ENCODE peak calls at places on chromosomes 3 and 15, in four cellular contexts. E is K562, S is GM12878, B is HepG2. V is an unnamed sample.

GRCh38 chr3:24185738-24186384 is 240.8 kb downstream of the NR1D2 start:
- DNase-seq in B (peak), E (peak), S (no peak), V (peak)

GRCh38 chr3:141123677-141124410 is 72.7 kb downstream of the SPSB4 start:
- DNase-seq in B (no peak), S (no peak), E (no peak), V (no peak)

GRCh38 chr15:80154336-80154735 is 1.5 kb downstream of the FAH start:
- DNase-seq in B (peak), E (no peak), S (no peak), V (no peak)

GRCh38 chr3:113211370-113212154 is at the start of gene BOC:
- DNase-seq in S (no peak), B (no peak), E (no peak), V (no peak)

GRCh38 chr15:90087454-90088154 is 14.7 kb downstream of the IDH2 start:
- DNase-seq in E (peak), B (peak), S (no peak), V (no peak)

GRCh38 chr3:86923071-86923476 is 67.9 kb downstream of the VGLL3 start:
- DNase-seq in S (no peak), E (no peak), B (no peak), V (no peak)

GRCh38 chr3:140159646-140160045 is 224.7 kb downstream of the CLSTN2 start:
- DNase-seq in E (no peak), S (no peak), B (no peak), V (no peak)

GRCh38 chr3:50657407-50657806 is 17.3 kb upstream of the DOCK3 start:
- DNase-seq in B (no peak), S (no peak), E (no peak), V (no peak)

GRCh38 chr15:51917493-51917892 is 54.1 kb downstream of the LEO1 start:
- DNase-seq in S (no peak), B (peak), E (peak), V (peak)

GRCh38 chr15:67882487-67883227 is 42.8 kb upstream of the RNU6-1 start:
- DNase-seq in B (no peak), S (no peak), E (peak), V (no peak)

GRCh38 chr15:65960586-65960985 is 91.3 kb downstream of the RAB11A start:
- DNase-seq in S (no peak), B (no peak), E (no peak), V (no peak)

GRCh38 chr3:131725414-131725813 is 222.6 kb upstream of the MRPL3 start:
- DNase-seq in S (no peak), B (no peak), E (no peak), V (no peak)

GRCh38 chr3:45644063-45644462 is 45.1 kb upstream of the SACM1L start:
- DNase-seq in E (no peak), B (peak), S (no peak), V (no peak)

GRCh38 chr3:122314467-122314866 is 10.6 kb upstream of the CSTA start:
- DNase-seq in B (no peak), S (no peak), E (no peak), V (no peak)

GRCh38 chr3:188685789-188686188 is 486.0 kb upstream of the TPRG1 start:
- DNase-seq in E (no peak), S (no peak), B (no peak), V (no peak)

GRCh38 chr3:148856404-148856803 is 8.7 kb upstream of the CPA3 start:
- DNase-seq in S (no peak), B (no peak), E (no peak), V (no peak)

GRCh38 chr3:64575211-64575844 is 112.5 kb downstream of the ADAMTS9 start:
- DNase-seq in S (no peak), B (peak), E (peak), V (peak)

GRCh38 chr3:64571982-64572381 is 115.8 kb downstream of the ADAMTS9 start:
- DNase-seq in S (no peak), E (no peak), B (no peak), V (no peak)

GRCh38 chr3:64578384-64578783 is 109.4 kb downstream of the ADAMTS9 start:
- DNase-seq in B (no peak), S (no peak), E (no peak), V (no peak)

GRCh38 chr3:64578797-64579196 is 109.0 kb downstream of the ADAMTS9 start:
- DNase-seq in S (no peak), E (no peak), B (no peak), V (no peak)

GRCh38 chr3:64574194-64574593 is 113.6 kb downstream of the ADAMTS9 start:
- DNase-seq in S (no peak), E (no peak), B (no peak), V (no peak)
- TF ChIP-seq REST in S (no peak), E (no peak), B (no peak), V (no peak)

GRCh38 chr3:101011086-101011485 is 17.9 kb upstream of the ABI3BP start:
- DNase-seq in E (no peak), S (no peak), B (no peak), V (no peak)

GRCh38 chr3:101009386-101009785 is 16.2 kb upstream of the ABI3BP start:
- DNase-seq in S (no peak), B (no peak), E (no peak), V (no peak)

DNA sequence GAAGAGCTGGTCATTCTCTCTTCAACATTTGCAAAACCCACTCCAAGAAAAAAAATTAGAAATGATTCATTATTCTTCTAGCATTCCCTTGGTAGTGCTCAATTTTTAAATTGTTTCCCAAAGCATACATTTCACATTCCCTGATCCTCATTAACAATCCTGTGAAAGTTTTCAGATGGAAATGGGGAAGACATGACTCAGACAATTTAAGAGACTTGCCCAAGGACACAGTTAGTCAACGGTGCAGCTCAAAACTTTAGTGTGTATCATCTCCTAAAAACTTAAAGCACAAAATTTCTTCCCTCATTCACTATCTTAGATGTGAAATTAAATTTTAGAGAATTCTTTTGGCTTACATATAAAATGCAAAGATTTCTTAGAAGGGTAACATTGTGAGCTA is 17.1 kb upstream of the ABI3BP start:
- DNase-seq in S (no peak), E (no peak), B (no peak), V (no peak)
- TF ChIP-seq JUND in S (no peak), E (no peak), B (no peak), V (no peak)

DNA sequence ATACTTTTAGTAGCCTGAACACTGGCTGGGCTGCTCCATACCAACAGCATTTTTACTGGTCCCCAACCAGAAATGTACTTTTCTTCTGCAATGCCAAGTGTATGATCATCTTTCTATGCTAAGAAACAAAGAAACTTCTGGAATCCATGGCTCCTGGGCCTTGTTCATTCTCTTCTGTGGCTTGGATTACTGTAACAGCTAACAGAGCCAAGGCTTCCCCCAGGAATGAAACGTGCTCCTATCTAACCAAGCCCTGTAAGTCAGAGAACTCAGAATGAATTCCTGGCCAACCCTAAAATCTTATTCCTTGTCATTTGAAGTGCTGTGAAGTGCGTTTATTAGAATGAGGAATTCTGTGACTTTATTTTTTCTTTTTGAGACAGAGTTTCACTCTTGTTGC is 102.9 kb upstream of the RAD18 start:
- DNase-seq in B (no peak), S (no peak), E (no peak), V (no peak)
- TF ChIP-seq ZNF274 in B (no peak), S (no peak), E (no peak), V (no peak)

DNA sequence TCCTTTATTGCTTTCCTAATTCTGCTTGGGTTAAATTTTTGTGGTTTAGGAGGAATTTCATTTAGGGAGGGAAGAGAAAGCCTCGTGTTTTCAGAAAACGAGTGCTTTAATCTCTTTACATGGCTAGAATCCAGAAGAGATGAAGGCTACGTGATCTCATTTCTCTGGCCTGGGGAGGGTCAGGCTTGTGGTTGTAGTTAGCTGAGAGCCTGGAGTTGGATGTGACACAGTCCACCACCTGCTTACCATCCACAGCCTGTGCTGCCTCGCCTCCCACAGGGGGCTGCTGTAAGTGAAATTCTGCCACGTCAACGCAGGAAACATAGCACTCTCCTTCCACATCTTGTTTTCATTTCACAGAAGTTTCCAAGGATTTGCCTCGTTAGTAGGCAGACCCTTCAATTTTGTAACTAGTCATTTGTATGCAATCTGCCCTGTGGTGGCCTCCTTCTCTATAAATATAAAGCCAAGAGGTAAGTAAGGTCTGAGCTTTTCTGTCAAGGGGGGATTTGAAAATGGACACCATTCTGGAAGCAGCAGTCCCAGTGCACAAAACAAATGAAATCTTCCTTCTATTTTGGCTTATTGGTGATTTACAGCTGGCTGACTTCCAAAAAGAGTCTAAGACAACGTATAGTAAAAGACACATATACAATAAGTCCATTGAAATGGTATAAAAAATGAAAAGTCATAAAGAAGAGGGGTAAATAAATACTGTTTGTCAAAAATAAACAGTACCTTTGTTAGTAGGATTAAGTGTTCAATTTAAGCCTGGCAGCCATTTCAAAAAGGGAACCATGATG is 3.4 kb downstream of the GXYLT2 start:
- DNase-seq in E (peak), S (no peak), B (peak), V (no peak)
- TF ChIP-seq REST in E (no peak), S (no peak), B (no peak), V (no peak)

DNA sequence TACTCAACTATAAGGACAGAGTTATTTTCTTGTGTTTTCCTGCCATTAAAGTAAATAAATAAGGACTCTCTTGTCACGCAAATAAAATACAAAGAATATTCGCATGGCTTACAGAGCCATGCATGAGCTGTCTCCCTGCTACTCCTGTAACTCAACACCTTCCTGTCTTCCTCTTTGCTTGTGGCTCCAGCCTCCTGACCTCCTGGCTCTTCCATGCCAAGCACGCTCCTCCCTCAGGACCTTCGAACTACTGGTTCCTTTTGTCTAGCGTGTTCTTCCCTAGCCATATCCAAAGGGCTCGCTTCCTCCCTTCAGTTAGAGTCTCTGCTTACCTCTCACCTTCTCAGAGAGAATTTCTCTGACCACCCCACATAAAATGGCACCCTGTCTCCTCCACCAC is 124.3 kb upstream of the TMC3 start:
- DNase-seq in E (no peak), B (no peak), S (no peak), V (no peak)
- TF ChIP-seq JUND in E (no peak), B (no peak), S (no peak), V (no peak)

GRCh38 chr3:14505001-14505802 is 34.9 kb downstream of the GRIP2 start:
- DNase-seq in S (no peak), E (no peak), B (no peak), V (no peak)
- TF ChIP-seq ZNF274 in S (no peak), E (no peak), B (no peak), V (no peak)

GRCh38 chr3:26845194-26845593 is 222.6 kb downstream of the LRRC3B start:
- DNase-seq in E (no peak), B (no peak), S (no peak), V (no peak)
- TF ChIP-seq REST in E (no peak), B (peak), S (no peak), V (no peak)

GRCh38 chr3:195119461-195120198 is 151.3 kb downstream of the XXYLT1 start:
- DNase-seq in B (peak), E (no peak), S (no peak), V (no peak)

GRCh38 chr3:195118671-195119070 is 152.3 kb downstream of the XXYLT1 start:
- DNase-seq in B (no peak), S (no peak), E (no peak), V (no peak)

GRCh38 chr3:195116393-195117185 is 154.4 kb downstream of the XXYLT1 start:
- DNase-seq in S (no peak), B (no peak), E (no peak), V (no peak)

GRCh38 chr3:195120199-195120556 is 150.8 kb downstream of the XXYLT1 start:
- DNase-seq in E (no peak), B (no peak), S (no peak), V (no peak)

DNA sequence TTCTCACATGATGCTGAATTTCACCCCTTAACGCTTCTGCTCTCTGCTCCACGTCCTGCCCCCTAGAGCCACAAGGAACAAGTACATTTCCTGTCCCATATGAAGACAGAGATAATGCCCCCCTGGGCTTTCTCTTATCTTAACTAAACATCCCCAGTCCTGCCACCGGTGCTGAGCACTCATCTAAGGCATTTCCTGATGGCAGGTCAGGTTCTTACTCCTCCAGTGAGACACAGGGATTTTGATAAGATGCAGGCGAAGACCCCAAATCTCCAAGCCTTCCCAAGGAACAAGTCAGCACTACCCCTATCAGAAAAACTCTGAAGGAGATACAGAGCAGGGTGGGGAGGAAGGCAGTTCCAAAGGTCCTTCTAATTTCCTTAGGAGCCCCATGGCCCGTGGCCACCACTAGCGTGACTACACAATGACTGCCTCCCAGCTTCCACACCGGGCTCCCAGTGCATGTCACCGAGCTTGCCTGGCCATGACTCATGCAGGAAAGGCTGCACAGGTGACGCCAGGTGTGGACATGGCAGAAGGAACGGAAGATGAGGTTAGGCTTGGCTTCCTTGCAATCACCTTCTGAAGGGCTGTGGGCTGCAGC is 152.9 kb downstream of the XXYLT1 start:
- DNase-seq in E (peak), B (no peak), S (no peak), V (peak)
- TF ChIP-seq JUND in E (peak), B (no peak), S (no peak), V (peak)

GRCh38 chr3:107068980-107069379 is 308.3 kb upstream of the CCDC54 start:
- DNase-seq in E (no peak), B (no peak), S (no peak), V (no peak)
- TF ChIP-seq ZNF274 in E (no peak), B (no peak), S (no peak), V (no peak)